ENCODE peak calls at places on chromosomes 3 and 15, in ten cellular contexts. One of them, this sample, is unnamed.

GRCh38 chr3:72270072-72270611 is 485.2 kb upstream of the PROK2 start:
- DNase-seq in psoas muscle: peak; percentile 85
- DNase-seq in stomach: peak; percentile 75
- DNase-seq in H1: no peak
- DNase-seq in uterus: peak; percentile 95
- DNase-seq in lower lobe of right lung: peak; percentile 80
- DNase-seq in cardiac muscle cell: peak; percentile 96
- DNase-seq in heart left ventricle: peak; percentile 87
- DNase-seq in heart right ventricle: peak; percentile 87
- DNase-seq in ovary: peak; percentile 94
- DNase-seq in this sample: peak; percentile 37

GRCh38 chr3:154112146-154112545 is 9.0 kb upstream of the ARHGEF26 start:
- DNase-seq in cardiac muscle cell: no peak
- DNase-seq in psoas muscle: no peak
- DNase-seq in uterus: no peak
- DNase-seq in stomach: no peak
- DNase-seq in heart left ventricle: no peak
- DNase-seq in H1: no peak
- DNase-seq in ovary: no peak
- DNase-seq in heart right ventricle: no peak
- DNase-seq in lower lobe of right lung: no peak
- DNase-seq in this sample: peak; percentile 58

GRCh38 chr15:51861557-51862350 is 32.3 kb downstream of the TMOD3 start:
- DNase-seq in cardiac muscle cell: no peak
- DNase-seq in ovary: no peak
- DNase-seq in heart right ventricle: no peak
- DNase-seq in heart left ventricle: no peak
- DNase-seq in H1: no peak
- DNase-seq in lower lobe of right lung: no peak
- DNase-seq in psoas muscle: no peak
- DNase-seq in uterus: no peak
- DNase-seq in stomach: no peak
- DNase-seq in this sample: no peak

GRCh38 chr3:45975696-45976095 is 19.9 kb downstream of the FYCO1 start:
- DNase-seq in lower lobe of right lung: no peak
- DNase-seq in heart right ventricle: no peak
- DNase-seq in stomach: no peak
- DNase-seq in heart left ventricle: no peak
- DNase-seq in psoas muscle: no peak
- DNase-seq in ovary: no peak
- DNase-seq in cardiac muscle cell: no peak
- DNase-seq in H1: no peak
- DNase-seq in uterus: no peak
- DNase-seq in this sample: no peak

GRCh38 chr3:123153124-123153523 is 48.6 kb upstream of the SEC22A start:
- DNase-seq in ovary: no peak
- DNase-seq in heart left ventricle: no peak
- DNase-seq in cardiac muscle cell: no peak
- DNase-seq in heart right ventricle: no peak
- DNase-seq in H1: no peak
- DNase-seq in stomach: no peak
- DNase-seq in uterus: no peak
- DNase-seq in psoas muscle: no peak
- DNase-seq in lower lobe of right lung: no peak
- DNase-seq in this sample: no peak

GRCh38 chr15:29183071-29183831 is 86.4 kb downstream of the NSMCE3 start:
- DNase-seq in stomach: no peak
- DNase-seq in heart left ventricle: no peak
- DNase-seq in H1: no peak
- DNase-seq in uterus: no peak
- DNase-seq in psoas muscle: no peak
- DNase-seq in ovary: no peak
- DNase-seq in heart right ventricle: no peak
- DNase-seq in lower lobe of right lung: no peak
- DNase-seq in cardiac muscle cell: no peak
- DNase-seq in this sample: no peak

GRCh38 chr15:38557855-38558713 is 6.5 kb downstream of the RASGRP1 start:
- DNase-seq in psoas muscle: no peak
- DNase-seq in heart left ventricle: no peak
- DNase-seq in heart right ventricle: no peak
- DNase-seq in stomach: no peak
- DNase-seq in ovary: no peak
- DNase-seq in uterus: no peak
- DNase-seq in cardiac muscle cell: no peak
- DNase-seq in H1: no peak
- DNase-seq in lower lobe of right lung: no peak
- DNase-seq in this sample: no peak

GRCh38 chr3:192372627-192373026 is 354.7 kb downstream of the FGF12 start:
- DNase-seq in psoas muscle: no peak
- DNase-seq in lower lobe of right lung: no peak
- DNase-seq in stomach: no peak
- DNase-seq in heart left ventricle: no peak
- DNase-seq in H1: no peak
- DNase-seq in uterus: no peak
- DNase-seq in ovary: no peak
- DNase-seq in heart right ventricle: no peak
- DNase-seq in cardiac muscle cell: no peak
- DNase-seq in this sample: no peak

GRCh38 chr3:72997421-72997961 is 880 bp downstream of the PPP4R2 start:
- DNase-seq in uterus: no peak
- DNase-seq in cardiac muscle cell: peak; percentile 67
- DNase-seq in heart left ventricle: no peak
- DNase-seq in lower lobe of right lung: no peak
- DNase-seq in H1: no peak
- DNase-seq in heart right ventricle: peak; percentile 49
- DNase-seq in psoas muscle: no peak
- DNase-seq in ovary: no peak
- DNase-seq in stomach: no peak
- DNase-seq in this sample: peak; percentile 39

GRCh38 chr15:32730677-32731654 is 13.2 kb downstream of the GREM1 start:
- DNase-seq in ovary: no peak
- DNase-seq in stomach: peak; percentile 94
- DNase-seq in heart left ventricle: no peak
- DNase-seq in uterus: no peak
- DNase-seq in heart right ventricle: no peak
- DNase-seq in H1: no peak
- DNase-seq in cardiac muscle cell: peak; percentile 56
- DNase-seq in lower lobe of right lung: peak; percentile 85
- DNase-seq in psoas muscle: no peak
- DNase-seq in this sample: peak; percentile 73

GRCh38 chr15:56693761-56694160 is 39.5 kb downstream of the ZNF280D start:
- DNase-seq in ovary: no peak
- DNase-seq in uterus: no peak
- DNase-seq in psoas muscle: no peak
- DNase-seq in heart left ventricle: no peak
- DNase-seq in heart right ventricle: no peak
- DNase-seq in lower lobe of right lung: no peak
- DNase-seq in H1: no peak
- DNase-seq in cardiac muscle cell: peak; percentile 3
- DNase-seq in stomach: no peak
- DNase-seq in this sample: no peak

GRCh38 chr15:52936489-52936888 is 146.4 kb upstream of the ONECUT1 start:
- DNase-seq in lower lobe of right lung: no peak
- DNase-seq in ovary: no peak
- DNase-seq in uterus: no peak
- DNase-seq in heart right ventricle: no peak
- DNase-seq in stomach: no peak
- DNase-seq in H1: no peak
- DNase-seq in psoas muscle: no peak
- DNase-seq in cardiac muscle cell: no peak
- DNase-seq in heart left ventricle: no peak
- DNase-seq in this sample: no peak

GRCh38 chr3:190655933-190656332 is 142.0 kb downstream of the IL1RAP start:
- DNase-seq in uterus: no peak
- DNase-seq in cardiac muscle cell: no peak
- DNase-seq in heart right ventricle: no peak
- DNase-seq in psoas muscle: no peak
- DNase-seq in H1: no peak
- DNase-seq in stomach: no peak
- DNase-seq in heart left ventricle: no peak
- DNase-seq in lower lobe of right lung: no peak
- DNase-seq in ovary: no peak
- DNase-seq in this sample: no peak

GRCh38 chr3:142523921-142524566 is 54.5 kb downstream of the ATR start:
- DNase-seq in cardiac muscle cell: peak; percentile 19
- DNase-seq in heart right ventricle: no peak
- DNase-seq in lower lobe of right lung: no peak
- DNase-seq in uterus: no peak
- DNase-seq in H1: no peak
- DNase-seq in stomach: no peak
- DNase-seq in ovary: no peak
- DNase-seq in heart left ventricle: no peak
- DNase-seq in psoas muscle: no peak
- DNase-seq in this sample: peak; percentile 21

GRCh38 chr3:134284438-134284837 is 33.8 kb upstream of the RYK start:
- DNase-seq in heart right ventricle: no peak
- DNase-seq in stomach: no peak
- DNase-seq in cardiac muscle cell: no peak
- DNase-seq in H1: no peak
- DNase-seq in heart left ventricle: no peak
- DNase-seq in psoas muscle: no peak
- DNase-seq in ovary: no peak
- DNase-seq in lower lobe of right lung: no peak
- DNase-seq in uterus: no peak
- DNase-seq in this sample: no peak

GRCh38 chr15:34984884-34985630 is 3.0 kb downstream of the ZNF770 start:
- DNase-seq in ovary: no peak
- DNase-seq in heart left ventricle: no peak
- DNase-seq in stomach: no peak
- DNase-seq in lower lobe of right lung: peak; percentile 58
- DNase-seq in uterus: no peak
- DNase-seq in cardiac muscle cell: peak; percentile 65
- DNase-seq in H1: no peak
- DNase-seq in heart right ventricle: no peak
- DNase-seq in psoas muscle: peak; percentile 41
- DNase-seq in this sample: no peak

GRCh38 chr3:36905545-36905944 is 39.3 kb downstream of the TRANK1 start:
- DNase-seq in lower lobe of right lung: no peak
- DNase-seq in uterus: no peak
- DNase-seq in stomach: no peak
- DNase-seq in cardiac muscle cell: no peak
- DNase-seq in heart right ventricle: no peak
- DNase-seq in heart left ventricle: no peak
- DNase-seq in ovary: no peak
- DNase-seq in H1: no peak
- DNase-seq in psoas muscle: no peak
- DNase-seq in this sample: no peak

DNA sequence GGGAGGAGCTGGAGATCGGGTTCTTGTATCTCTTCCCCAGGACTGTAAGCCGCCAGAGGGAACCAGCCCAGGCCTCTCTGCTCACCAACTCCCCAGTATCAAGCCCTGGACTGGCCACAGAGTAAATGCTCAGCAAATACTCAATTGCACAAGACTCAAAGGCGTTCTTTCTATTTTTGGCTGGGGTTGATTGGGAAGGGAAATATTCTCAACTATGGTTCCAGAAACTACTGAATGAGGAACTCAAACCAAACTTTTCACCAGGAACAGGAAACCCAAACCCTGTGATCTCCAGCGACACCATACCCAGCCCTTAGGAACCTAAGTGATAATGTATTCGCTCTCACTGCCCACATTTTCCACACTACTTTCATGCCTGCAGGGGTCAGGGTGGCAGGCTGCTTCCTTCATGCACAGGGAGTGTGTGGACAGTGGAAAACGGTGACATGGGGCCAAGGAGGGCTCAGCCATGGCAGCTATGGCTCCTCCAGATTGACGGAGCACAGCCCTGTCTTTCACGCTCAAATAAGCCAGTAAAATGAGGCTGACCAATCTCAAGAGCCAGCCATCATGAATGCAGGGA is 124.7 kb upstream of the RAD18 start:
- DNase-seq in stomach: no peak
- DNase-seq in uterus: no peak
- DNase-seq in H1: no peak
- DNase-seq in lower lobe of right lung: no peak
- DNase-seq in ovary: no peak
- DNase-seq in psoas muscle: peak; percentile 25
- DNase-seq in heart right ventricle: no peak
- DNase-seq in cardiac muscle cell: peak; percentile 29
- DNase-seq in heart left ventricle: no peak
- DNase-seq in this sample: no peak
- H3K4me3 ChIP-seq in stomach: no peak overlapping the region
- H3K4me3 ChIP-seq in uterus: no peak overlapping the region
- H3K4me3 ChIP-seq in H1: no peak overlapping the region
- H3K4me3 ChIP-seq in lower lobe of right lung: no peak overlapping the region
- H3K4me3 ChIP-seq in ovary: no peak overlapping the region
- H3K4me3 ChIP-seq in psoas muscle: no peak overlapping the region
- H3K4me3 ChIP-seq in heart right ventricle: no peak overlapping the region
- H3K4me3 ChIP-seq in cardiac muscle cell: no peak overlapping the region
- H3K4me3 ChIP-seq in heart left ventricle: no peak overlapping the region
- H3K4me3 ChIP-seq in this sample: no peak overlapping the region

GRCh38 chr3:149247929-149248691 is 26.5 kb upstream of the CP start:
- DNase-seq in psoas muscle: no peak
- DNase-seq in uterus: no peak
- DNase-seq in cardiac muscle cell: peak; percentile 49
- DNase-seq in ovary: no peak
- DNase-seq in lower lobe of right lung: no peak
- DNase-seq in stomach: no peak
- DNase-seq in heart right ventricle: no peak
- DNase-seq in H1: no peak
- DNase-seq in heart left ventricle: no peak
- DNase-seq in this sample: peak; percentile 27
- H3K4me1 ChIP-seq in psoas muscle: peaks cover 6% of the 10 kb centered on the region
- H3K4me1 ChIP-seq in uterus: peaks cover 6% of the 10 kb centered on the region
- H3K4me1 ChIP-seq in cardiac muscle cell: peaks cover 18% of the 10 kb centered on the region
- H3K4me1 ChIP-seq in ovary: peaks cover 16% of the 10 kb centered on the region
- H3K4me1 ChIP-seq in lower lobe of right lung: peaks cover 43% of the 10 kb centered on the region
- H3K4me1 ChIP-seq in stomach: peaks cover 38% of the 10 kb centered on the region
- H3K4me1 ChIP-seq in heart right ventricle: peaks cover 15% of the 10 kb centered on the region
- H3K4me1 ChIP-seq in H1: peaks cover 2% of the 10 kb centered on the region
- H3K4me1 ChIP-seq in heart left ventricle: no peaks in the 10 kb centered on the region
- H3K4me1 ChIP-seq in this sample: peaks cover 36% of the 10 kb centered on the region

GRCh38 chr3:82839871-82840270 is 1078.4 kb upstream of the GBE1 start:
- DNase-seq in lower lobe of right lung: no peak
- DNase-seq in psoas muscle: no peak
- DNase-seq in ovary: no peak
- DNase-seq in uterus: no peak
- DNase-seq in cardiac muscle cell: no peak
- DNase-seq in H1: no peak
- DNase-seq in stomach: no peak
- DNase-seq in heart right ventricle: no peak
- DNase-seq in heart left ventricle: no peak
- DNase-seq in this sample: no peak
- H3K4me3 ChIP-seq in lower lobe of right lung: no peak overlapping the region
- H3K4me3 ChIP-seq in psoas muscle: no peak overlapping the region
- H3K4me3 ChIP-seq in ovary: no peak overlapping the region
- H3K4me3 ChIP-seq in uterus: no peak overlapping the region
- H3K4me3 ChIP-seq in cardiac muscle cell: no peak overlapping the region
- H3K4me3 ChIP-seq in H1: no peak overlapping the region
- H3K4me3 ChIP-seq in stomach: no peak overlapping the region
- H3K4me3 ChIP-seq in heart right ventricle: no peak overlapping the region
- H3K4me3 ChIP-seq in heart left ventricle: no peak overlapping the region
- H3K4me3 ChIP-seq in this sample: no peak overlapping the region

DNA sequence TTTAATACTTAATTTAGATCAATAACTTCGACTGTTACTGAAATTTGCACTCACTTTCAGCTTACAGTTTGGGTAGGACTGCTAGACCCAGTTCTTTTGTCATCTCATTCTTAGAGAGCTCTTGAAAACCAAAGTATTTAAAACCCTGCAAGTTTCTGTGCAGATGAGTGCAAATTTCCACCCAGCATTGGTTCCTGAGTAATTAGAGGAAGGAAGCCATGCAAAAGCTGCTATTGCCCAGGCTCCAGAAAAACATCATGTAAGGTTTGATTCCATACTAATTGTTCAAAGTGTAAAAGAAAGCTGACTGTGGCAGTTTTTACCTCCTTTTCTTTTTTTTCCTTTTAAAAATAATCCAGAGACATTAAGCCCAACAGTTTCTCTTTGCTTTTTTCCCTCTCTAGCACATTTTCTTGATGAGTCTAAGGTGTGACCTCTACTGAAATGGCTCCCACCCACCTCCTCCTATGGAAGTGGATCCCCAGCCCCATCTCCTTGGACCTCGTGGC is 30.3 kb downstream of the ABHD2 start:
- DNase-seq in heart right ventricle: no peak
- DNase-seq in psoas muscle: no peak
- DNase-seq in ovary: no peak
- DNase-seq in stomach: no peak
- DNase-seq in cardiac muscle cell: no peak
- DNase-seq in heart left ventricle: no peak
- DNase-seq in uterus: no peak
- DNase-seq in H1: no peak
- DNase-seq in lower lobe of right lung: no peak
- DNase-seq in this sample: no peak
- H3K4me1 ChIP-seq in heart right ventricle: peaks cover 76% of the 10 kb centered on the region
- H3K4me1 ChIP-seq in psoas muscle: peaks cover 60% of the 10 kb centered on the region
- H3K4me1 ChIP-seq in ovary: peaks cover 4% of the 10 kb centered on the region
- H3K4me1 ChIP-seq in stomach: peaks cover 96% of the 10 kb centered on the region
- H3K4me1 ChIP-seq in cardiac muscle cell: peaks cover 65% of the 10 kb centered on the region
- H3K4me1 ChIP-seq in heart left ventricle: peaks cover 18% of the 10 kb centered on the region
- H3K4me1 ChIP-seq in uterus: peaks cover 4% of the 10 kb centered on the region
- H3K4me1 ChIP-seq in H1: peaks cover 25% of the 10 kb centered on the region
- H3K4me1 ChIP-seq in lower lobe of right lung: peaks cover 70% of the 10 kb centered on the region
- H3K4me1 ChIP-seq in this sample: no peaks in the 10 kb centered on the region

This sample was measured in HAP-1.